ENCODE peak calls at places on chromosomes 11 and 22, in four cellular contexts. A is tibial artery, G is endodermal cell, K is gastrocnemius medialis. I is an unnamed sample.

GRCh38 chr11:92642146-92642919 is 327.1 kb upstream of the MTNR1B start:
- DNase-seq in A (no peak), G (no peak), K (no peak), I (no peak)

GRCh38 chr11:1384206-1384965 is 5.3 kb upstream of the BRSK2 start:
- DNase-seq in A (no peak), G (no peak), K (no peak), I (no peak)

GRCh38 chr11:102757823-102758549 is 22.4 kb downstream of the MMP10 start:
- DNase-seq in A (no peak), G (no peak), K (no peak), I (no peak)

GRCh38 chr11:77580712-77581337 is 8.9 kb upstream of the AQP11 start:
- DNase-seq in A (no peak), G (no peak), K (no peak), I (no peak)

GRCh38 chr11:117524784-117525183 is 197.1 kb downstream of the CEP164 start:
- DNase-seq in A (no peak), G (no peak), K (no peak), I (no peak)

GRCh38 chr22:37610480-37611148 is 2.0 kb downstream of the GGA1 start:
- DNase-seq in A (no peak), G (no peak), K (no peak), I (no peak)

GRCh38 chr11:16791494-16791961 is 53.1 kb downstream of the C11orf58 start:
- DNase-seq in A (peak), G (no peak), K (no peak), I (no peak)

GRCh38 chr11:126405374-126405773 is 49.9 kb downstream of the ST3GAL4 start:
- DNase-seq in A (no peak), G (no peak), K (no peak), I (no peak)

GRCh38 chr11:118956847-118957469 is 860 bp downstream of the UPK2 start:
- DNase-seq in A (no peak), G (no peak), K (no peak), I (no peak)
- TF ChIP-seq CTCF in A (no peak), G (no peak), K (no peak), I (no peak)

GRCh38 chr11:86346513-86346912 is 28.2 kb upstream of the CCDC81 start:
- DNase-seq in A (no peak), G (no peak), K (no peak), I (no peak)
- TF ChIP-seq CTCF in A (no peak), G (no peak), K (no peak), I (no peak)

GRCh38 chr11:69014084-69014935 is 1.3 kb upstream of the MRGPRF start:
- DNase-seq in A (peak), G (peak), K (no peak), I (peak)

GRCh38 chr11:69011624-69012091 is 1.4 kb downstream of the MRGPRF start:
- DNase-seq in A (no peak), G (no peak), K (no peak), I (no peak)

GRCh38 chr11:69014936-69015549 is 2.0 kb upstream of the MRGPRF start:
- DNase-seq in A (no peak), G (no peak), K (no peak), I (no peak)

GRCh38 chr11:69012092-69013008 is 696 bp downstream of the MRGPRF start:
- DNase-seq in A (no peak), G (peak), K (no peak), I (no peak)

DNA sequence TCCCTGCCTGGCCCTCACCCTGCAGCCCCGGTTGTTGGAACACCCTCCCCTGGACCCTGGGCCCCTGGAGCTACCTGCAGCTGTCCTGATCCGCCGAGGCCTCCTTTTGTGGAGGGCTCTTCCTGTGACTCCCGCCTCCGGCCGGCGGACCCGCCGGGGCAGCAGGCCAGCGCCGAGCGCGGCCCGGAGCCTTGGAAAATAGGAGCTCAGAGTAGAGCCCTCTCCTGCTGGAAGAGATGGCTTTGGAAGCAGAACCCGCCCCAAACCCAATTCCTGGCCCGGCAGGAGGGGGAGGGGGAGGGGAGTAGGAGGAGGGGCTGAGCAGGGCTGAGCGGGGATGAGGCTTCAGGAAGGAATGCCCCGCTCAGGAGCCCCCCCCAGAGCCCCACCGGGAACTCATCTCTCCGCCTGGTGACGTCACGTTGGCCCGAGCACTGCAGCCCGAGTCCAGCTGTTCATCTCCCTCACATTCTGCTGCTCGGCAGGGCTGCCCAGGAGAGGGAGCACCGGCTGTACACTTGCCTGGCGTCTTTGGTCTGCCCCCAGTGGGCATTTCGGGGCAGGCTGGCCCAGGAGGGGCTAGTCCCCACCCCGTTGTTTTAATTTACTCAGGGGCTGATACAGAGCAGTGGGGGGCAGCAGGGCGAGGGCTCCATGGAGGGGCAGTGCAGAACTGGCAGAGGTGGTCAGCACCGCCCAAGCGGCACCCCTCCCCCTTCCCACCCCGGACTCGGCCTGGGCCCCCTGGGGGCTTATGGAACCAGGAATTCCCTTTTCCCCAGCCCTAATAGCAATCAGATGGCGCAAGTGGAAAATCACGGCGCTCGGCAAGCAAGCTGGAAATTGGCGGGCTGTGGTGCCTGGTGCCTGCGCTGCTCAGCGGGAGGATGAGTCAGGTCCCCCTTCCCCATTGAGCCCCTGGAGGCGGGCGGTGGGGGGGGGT is at the start of gene MRGPRF:
- DNase-seq in A (peak), G (peak), K (peak), I (peak)
- TF ChIP-seq CTCF in A (peak), G (peak), K (no peak), I (peak)

GRCh38 chr11:9758676-9759518 is 95.0 kb downstream of the SWAP70 start:
- DNase-seq in A (peak), G (peak), K (peak), I (peak)
- TF ChIP-seq CTCF in A (no peak), G (no peak), K (no peak), I (peak)

I was measured in left ventricle myocardium inferior.